ENCODE peak calls at places on chromosomes 3 and 15, in five cellular contexts. M is A549, I is K562, A is SK-N-SH, E is IMR-90. D is an unnamed sample.

GRCh38 chr3:78517932-78518331 is 1249.9 kb downstream of the ROBO1 start:
- DNase-seq in M (no peak), I (no peak), A (no peak), E (no peak), D (no peak)

GRCh38 chr3:44571024-44571423 is 13.7 kb upstream of the ZNF660 start:
- DNase-seq in M (no peak), I (no peak), A (no peak), E (no peak), D (no peak)

GRCh38 chr15:98904466-98905048 is 103.0 kb downstream of the PGPEP1L start:
- DNase-seq in M (peak; percentile 89), I (peak; percentile 47), A (peak; percentile 84), E (peak; percentile 75), D (no peak)

GRCh38 chr15:59622289-59622688 is 10.7 kb downstream of the GCNT3 start:
- DNase-seq in M (peak; percentile 96), I (peak; percentile 55), A (peak; percentile 54), E (peak; percentile 34), D (no peak)

GRCh38 chr3:152328841-152329240 is 60.1 kb downstream of the MBNL1 start:
- DNase-seq in M (peak; percentile 54), I (no peak), A (no peak), E (peak; percentile 88), D (no peak)

GRCh38 chr15:87672309-87672897 is 584.1 kb downstream of the NTRK3 start:
- DNase-seq in M (peak; percentile 28), I (peak; percentile 45), A (peak; percentile 27), E (peak; percentile 41), D (no peak)

GRCh38 chr15:31051646-31052045 is 49.9 kb downstream of the TRPM1 start:
- DNase-seq in M (no peak), I (no peak), A (no peak), E (no peak), D (no peak)

GRCh38 chr3:44915702-44916438 is 41.5 kb downstream of the TGM4 start:
- DNase-seq in M (no peak), I (peak; percentile 28), A (peak; percentile 35), E (peak; percentile 25), D (no peak)

GRCh38 chr3:49305608-49306007 is 28.6 kb upstream of the C3orf62 start:
- DNase-seq in M (no peak), I (no peak), A (no peak), E (no peak), D (no peak)

GRCh38 chr3:73503781-73504180 is 121.0 kb downstream of the PDZRN3 start:
- DNase-seq in M (no peak), I (no peak), A (no peak), E (peak; percentile 68), D (no peak)

GRCh38 chr15:70792171-70792573 is 28.8 kb upstream of the UACA start:
- DNase-seq in M (peak; percentile 71), I (no peak), A (no peak), E (peak; percentile 87), D (no peak)

GRCh38 chr3:123294296-123294938 is 92.7 kb downstream of the SEC22A start:
- DNase-seq in M (no peak), I (no peak), A (no peak), E (no peak), D (no peak)

GRCh38 chr15:63349156-63349555 is 32.5 kb downstream of the CA12 start:
- DNase-seq in M (no peak), I (no peak), A (no peak), E (no peak), D (no peak)

GRCh38 chr3:113084777-113085176 is 94.0 kb downstream of the GTPBP8 start:
- DNase-seq in M (no peak), I (no peak), A (no peak), E (peak; percentile 88), D (no peak)

GRCh38 chr3:39980021-39980420 is 170.6 kb downstream of the MYRIP start:
- DNase-seq in M (no peak), I (no peak), A (no peak), E (no peak), D (no peak)

GRCh38 chr3:41050149-41050548 is 149.2 kb upstream of the CTNNB1 start:
- DNase-seq in M (no peak), I (no peak), A (no peak), E (no peak), D (no peak)

GRCh38 chr3:102036015-102036414 is 186.7 kb downstream of the NFKBIZ start:
- DNase-seq in M (no peak), I (no peak), A (no peak), E (no peak), D (peak; percentile 58)

GRCh38 chr3:160921020-160921635 is 165.1 kb downstream of the PPM1L start:
- DNase-seq in M (peak; percentile 54), I (peak; percentile 54), A (peak; percentile 58), E (peak; percentile 39), D (no peak)

GRCh38 chr3:56926513-56927282 is 124.9 kb upstream of the ARHGEF3 start:
- DNase-seq in M (no peak), I (no peak), A (peak; percentile 43), E (peak; percentile 31), D (no peak)

GRCh38 chr3:156233875-156234274 is 113.5 kb downstream of the KCNAB1 start:
- DNase-seq in M (no peak), I (no peak), A (no peak), E (peak; percentile 7), D (no peak)

GRCh38 chr3:120153294-120153693 is 59.0 kb upstream of the GSK3B start:
- DNase-seq in M (no peak), I (no peak), A (no peak), E (peak; percentile 86), D (no peak)

GRCh38 chr15:20368974-20369373 is 172.6 kb downstream of the GOLGA6L6 start:
- DNase-seq in M (no peak), I (no peak), A (no peak), E (no peak), D (no peak)

DNA sequence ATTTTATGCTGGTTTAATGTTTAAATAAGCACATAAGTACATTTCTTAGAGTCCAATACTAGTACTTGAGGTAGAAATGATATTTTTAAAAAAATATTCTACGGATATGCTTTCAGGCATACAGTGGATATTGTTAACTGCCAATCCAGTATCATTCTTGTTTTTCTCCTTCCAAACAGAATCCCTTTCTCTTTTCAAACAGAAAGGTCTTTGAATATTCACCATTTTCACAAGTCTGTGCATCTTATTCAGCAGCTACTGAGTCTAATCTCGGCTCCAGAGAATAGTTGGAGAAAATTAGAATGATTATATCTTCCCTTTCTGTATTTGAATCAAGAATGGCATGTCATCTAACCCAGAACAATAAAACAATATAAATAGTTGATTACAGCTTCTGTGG is 174.5 kb downstream of the GOLGA6L6 start:
- DNase-seq in M (no peak), I (no peak), A (no peak), E (no peak), D (no peak)
- TF ChIP-seq RCOR1 in M (no peak), I (no peak), A (no peak), E (no peak), D (no peak)

GRCh38 chr3:172135766-172136729 is 96.7 kb downstream of the FNDC3B start:
- DNase-seq in M (no peak), I (peak; percentile 22), A (no peak), E (peak; percentile 90), D (no peak)

GRCh38 chr3:172137287-172138030 is 98.1 kb downstream of the FNDC3B start:
- DNase-seq in M (no peak), I (no peak), A (no peak), E (no peak), D (no peak)

GRCh38 chr3:172139528-172140276 is 100.3 kb downstream of the FNDC3B start:
- DNase-seq in M (no peak), I (no peak), A (no peak), E (no peak), D (no peak)

GRCh38 chr3:172138792-172139507 is 99.6 kb downstream of the FNDC3B start:
- DNase-seq in M (no peak), I (peak; percentile 79), A (no peak), E (peak; percentile 40), D (peak; percentile 89)

DNA sequence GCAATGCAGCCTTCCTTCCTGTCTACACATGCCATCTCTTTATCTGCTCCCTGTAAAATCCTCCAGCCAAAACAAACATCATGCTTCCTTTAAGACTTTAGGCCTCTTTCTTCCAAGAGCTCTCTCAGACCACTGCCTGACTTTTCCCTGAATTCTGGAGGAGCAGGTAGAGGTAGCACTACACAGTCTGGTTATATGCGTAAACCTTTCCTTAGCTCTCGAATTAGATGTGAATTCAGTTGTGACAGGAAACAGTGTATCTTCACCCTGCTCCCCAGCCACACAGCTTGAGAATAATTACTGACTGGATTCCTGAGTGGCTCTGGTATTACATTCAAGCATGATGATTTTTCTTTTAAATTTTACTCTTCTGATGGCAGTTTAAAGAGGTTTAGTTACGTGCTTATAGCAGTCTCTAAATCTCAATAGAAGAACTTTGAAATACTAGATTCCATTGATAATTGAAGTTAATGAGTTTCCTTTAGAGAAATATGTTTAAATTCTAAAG is 98.7 kb downstream of the FNDC3B start:
- DNase-seq in M (no peak), I (no peak), A (no peak), E (no peak), D (no peak)
- TF ChIP-seq RCOR1 in M (no peak), I (no peak), A (no peak), E (no peak), D (no peak)

DNA sequence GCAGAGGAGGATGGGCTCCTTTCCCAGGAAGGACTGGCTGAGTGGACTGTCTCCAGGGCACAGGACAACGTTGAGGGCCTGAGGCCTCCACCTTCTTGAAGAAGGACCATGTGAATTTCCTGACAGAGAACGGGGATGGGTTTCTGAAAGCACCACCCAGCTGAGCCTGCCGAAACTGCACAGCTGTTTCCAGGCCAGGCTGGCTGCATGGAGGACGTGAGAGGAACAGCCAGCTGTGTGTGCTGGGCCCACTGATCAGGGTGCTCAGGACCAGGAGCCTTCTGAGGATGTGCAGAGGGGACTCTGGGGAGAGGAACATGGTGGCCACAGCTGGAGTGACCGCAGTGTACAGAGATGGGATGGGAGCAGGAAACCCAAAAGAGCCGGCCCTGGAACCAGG is 39.2 kb downstream of the HMCES start:
- DNase-seq in M (no peak), I (no peak), A (no peak), E (no peak), D (no peak)
- TF ChIP-seq RCOR1 in M (no peak), I (no peak), A (no peak), E (no peak), D (no peak)

GRCh38 chr15:65985387-65985786 is 116.1 kb downstream of the RAB11A start:
- DNase-seq in M (no peak), I (no peak), A (no peak), E (no peak), D (no peak)
- TF ChIP-seq RCOR1 in M (no peak), I (no peak), A (no peak), E (no peak), D (no peak)

DNA sequence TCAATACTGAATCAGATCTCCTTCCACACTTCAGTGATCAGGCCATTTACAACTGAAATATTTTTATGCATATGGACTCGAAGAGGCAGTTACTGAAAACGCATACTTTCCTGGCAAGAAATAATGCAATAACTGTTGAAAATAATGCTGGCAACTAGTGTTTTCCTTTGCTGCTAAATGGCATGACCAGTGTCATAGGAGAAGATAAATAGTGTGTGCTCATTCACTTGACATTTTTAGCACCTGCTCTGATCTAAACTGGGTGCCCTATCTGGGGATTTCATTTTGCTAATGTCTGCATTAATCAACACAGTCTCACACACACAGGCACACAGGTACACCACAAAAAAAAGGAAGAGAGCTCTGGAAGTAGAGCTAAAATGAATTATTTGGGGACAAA is 695.2 kb downstream of the TUSC7 start:
- DNase-seq in M (no peak), I (no peak), A (no peak), E (no peak), D (no peak)
- TF ChIP-seq RCOR1 in M (no peak), I (no peak), A (no peak), E (no peak), D (no peak)

D was measured in GM12878.